ENCODE peak calls at places on chromosomes 1 and 21, in eight cellular contexts. V is hippocampal formation; Q is endodermal cell; K is stimulated activated CD8-positive, alpha-beta memory T cell treated with anti-CD3 and anti-CD28 coated beads, Interleukin-15, amount 100 ng/mL, for 1 hour; O is Daoy; C is omental fat pad; F is NCI-H748 treated with DMSO at 0.1 percent for 48 hours; J is activated T-helper 1 cell treated with anti-CD3 and anti-CD28 coated beads, Interleukin-2, amount 50 U/mL, for 16 hours. X is an unnamed sample.

GRCh38 chr1:43035821-43036456 is 77.3 kb upstream of the SLC2A1 start:
- DNase-seq in O (no peak), J (no peak), Q (no peak), F (no peak), C (no peak), K (no peak), V (no peak), X (no peak)

GRCh38 chr21:32475162-32475812 is 62.8 kb downstream of the EVA1C start:
- DNase-seq in O (no peak), J (no peak), K (no peak), V (no peak), Q (no peak), C (no peak), F (no peak), X (no peak)

GRCh38 chr1:237789619-237790018 is 101.1 kb downstream of the ZP4 start:
- DNase-seq in K (no peak), O (peak), F (no peak), Q (no peak), J (no peak), V (no peak), C (no peak), X (no peak)

GRCh38 chr1:203626910-203627246 is 246 bp downstream of the ATP2B4 start:
- DNase-seq in O (no peak), C (no peak), V (no peak), K (no peak), Q (no peak), F (peak), J (no peak), X (no peak)

GRCh38 chr1:199083680-199084079 is 444.8 kb downstream of the PTPRC start:
- DNase-seq in K (no peak), Q (no peak), C (no peak), O (no peak), J (no peak), F (no peak), V (peak), X (no peak)

GRCh38 chr1:108962681-108963051 is 618 bp downstream of the CLCC1 start:
- DNase-seq in K (peak), J (no peak), V (no peak), F (no peak), O (peak), C (no peak), Q (peak), X (peak)

GRCh38 chr1:204096931-204097330 is 24.0 kb downstream of the SOX13 start:
- DNase-seq in Q (no peak), O (no peak), F (no peak), K (no peak), J (no peak), C (no peak), V (no peak), X (no peak)

GRCh38 chr1:53104289-53104913 is 38.0 kb downstream of the SLC1A7 start:
- DNase-seq in V (no peak), Q (no peak), K (no peak), O (no peak), J (no peak), C (no peak), F (no peak), X (no peak)

GRCh38 chr1:83318361-83318760 is 680.6 kb downstream of the TTLL7 start:
- DNase-seq in J (no peak), O (no peak), K (no peak), C (no peak), V (no peak), F (no peak), Q (no peak), X (no peak)

GRCh38 chr1:114152211-114153050 is 1.2 kb downstream of the SYT6 start:
- DNase-seq in F (no peak), V (no peak), K (no peak), J (no peak), C (no peak), Q (peak), O (peak), X (no peak)

X was measured in colonic mucosa.